ENCODE peak calls at places on chromosomes 13 and 19, in eight cellular contexts. G, M, V, W, D, L, A and T are unnamed samples.

GRCh38 chr13:85997587-85997986 is 198.4 kb upstream of the SLITRK6 start:
- DNase-seq in G (no peak), M (no peak), V (no peak), W (no peak), D (no peak), L (no peak), A (no peak), T (no peak)

GRCh38 chr13:49540552-49540951 is 44.8 kb downstream of the PHF11 start:
- DNase-seq in G (no peak), M (no peak), V (no peak), W (no peak), D (no peak), L (no peak), A (no peak), T (no peak)

GRCh38 chr13:93029536-93029935 is 197.1 kb upstream of the GPC6 start:
- DNase-seq in G (no peak), M (no peak), V (no peak), W (no peak), D (peak; percentile 19), L (no peak), A (no peak), T (peak; percentile 2)

GRCh38 chr13:33764716-33765115 is 53.2 kb upstream of the RFC3 start:
- DNase-seq in G (no peak), M (no peak), V (no peak), W (no peak), D (no peak), L (no peak), A (no peak), T (no peak)

GRCh38 chr13:50650936-50651638 is 192.4 kb downstream of the DLEU7 start:
- DNase-seq in G (no peak), M (no peak), V (no peak), W (peak; percentile 24), D (no peak), L (peak; percentile 69), A (no peak), T (no peak)

GRCh38 chr19:7983995-7984837 is 21.2 kb downstream of the ELAVL1 start:
- DNase-seq in G (no peak), M (no peak), V (no peak), W (no peak), D (no peak), L (no peak), A (no peak), T (no peak)

GRCh38 chr19:7366701-7367420 is 18.1 kb downstream of the ARHGEF18 start:
- DNase-seq in G (no peak), M (no peak), V (no peak), W (peak; percentile 59), D (no peak), L (peak; percentile 61), A (no peak), T (no peak)

GRCh38 chr13:47133024-47133445 is 236.2 kb upstream of the HTR2A start:
- DNase-seq in G (no peak), M (no peak), V (no peak), W (peak; percentile 47), D (no peak), L (no peak), A (no peak), T (no peak)

GRCh38 chr13:111948281-111948680 is 118.7 kb upstream of the SOX1 start:
- DNase-seq in G (no peak), M (no peak), V (no peak), W (no peak), D (no peak), L (no peak), A (no peak), T (no peak)

GRCh38 chr13:112832811-112833210 is 136.2 kb upstream of the MCF2L start:
- DNase-seq in G (no peak), M (no peak), V (no peak), W (no peak), D (no peak), L (no peak), A (no peak), T (no peak)

GRCh38 chr13:44649118-44649455 is 73.0 kb upstream of the TSC22D1 start:
- DNase-seq in G (no peak), M (no peak), V (no peak), W (no peak), D (no peak), L (no peak), A (no peak), T (no peak)